ENCODE peak calls at places on chromosomes 1 and 21, in five cellular contexts. One of them, this sample, is unnamed. For H3K4me1, the result is how much of the 10 kb centered on the place peaks cover.

GRCh38 chr1:226148121-226148648 is 38.4 kb downstream of the ACBD3 start:
- DNase-seq in body of pancreas: no peak
- DNase-seq in PC-3: no peak
- DNase-seq in endodermal cell: no peak
- DNase-seq in ovary: no peak
- DNase-seq in this sample: no peak

GRCh38 chr1:23555949-23556640 is 3.2 kb downstream of the ID3 start:
- DNase-seq in body of pancreas: peak
- DNase-seq in PC-3: peak
- DNase-seq in endodermal cell: peak
- DNase-seq in ovary: peak
- DNase-seq in this sample: no peak

GRCh38 chr1:81695741-81696140 is 105.0 kb upstream of the ADGRL2 start:
- DNase-seq in body of pancreas: no peak
- DNase-seq in PC-3: peak
- DNase-seq in endodermal cell: no peak
- DNase-seq in ovary: no peak
- DNase-seq in this sample: no peak

GRCh38 chr1:157092831-157093230 is 6.8 kb downstream of the ETV3L start:
- DNase-seq in body of pancreas: no peak
- DNase-seq in PC-3: no peak
- DNase-seq in endodermal cell: no peak
- DNase-seq in ovary: peak
- DNase-seq in this sample: no peak

GRCh38 chr1:53715478-53715877 is 23.5 kb downstream of the GLIS1 start:
- DNase-seq in body of pancreas: no peak
- DNase-seq in PC-3: peak
- DNase-seq in endodermal cell: peak
- DNase-seq in ovary: no peak
- DNase-seq in this sample: no peak

GRCh38 chr1:61124078-61124477 is 41.7 kb downstream of the NFIA start:
- DNase-seq in body of pancreas: no peak
- DNase-seq in PC-3: no peak
- DNase-seq in endodermal cell: no peak
- DNase-seq in ovary: no peak
- DNase-seq in this sample: no peak

GRCh38 chr1:228082975-228083870 is 715 bp downstream of the ARF1 start:
- DNase-seq in body of pancreas: peak
- DNase-seq in PC-3: peak
- DNase-seq in endodermal cell: peak
- DNase-seq in ovary: peak
- DNase-seq in this sample: no peak

GRCh38 chr1:41537257-41537656 is 52.8 kb upstream of the EDN2 start:
- DNase-seq in body of pancreas: no peak
- DNase-seq in PC-3: no peak
- DNase-seq in endodermal cell: no peak
- DNase-seq in ovary: peak
- DNase-seq in this sample: no peak

GRCh38 chr21:14688412-14688811 is 142.3 kb upstream of the SAMSN1 start:
- DNase-seq in body of pancreas: no peak
- DNase-seq in PC-3: no peak
- DNase-seq in endodermal cell: no peak
- DNase-seq in ovary: no peak
- DNase-seq in this sample: no peak

GRCh38 chr1:213564215-213564659 is 423.5 kb upstream of the PROX1 start:
- DNase-seq in body of pancreas: peak
- DNase-seq in PC-3: peak
- DNase-seq in endodermal cell: peak
- DNase-seq in ovary: no peak
- DNase-seq in this sample: no peak

GRCh38 chr21:23695449-23695848 is 1911.8 kb downstream of the MRPL39 start:
- DNase-seq in body of pancreas: no peak
- DNase-seq in PC-3: no peak
- DNase-seq in endodermal cell: no peak
- DNase-seq in ovary: no peak
- DNase-seq in this sample: no peak

GRCh38 chr1:8836228-8836627 is 18.8 kb upstream of the RERE start:
- DNase-seq in body of pancreas: no peak
- DNase-seq in PC-3: no peak
- DNase-seq in endodermal cell: no peak
- DNase-seq in ovary: no peak
- DNase-seq in this sample: no peak

GRCh38 chr1:11784993-11785769 is 20.6 kb downstream of the MTHFR start:
- DNase-seq in body of pancreas: peak
- DNase-seq in PC-3: peak
- DNase-seq in endodermal cell: peak
- DNase-seq in ovary: peak
- DNase-seq in this sample: no peak

GRCh38 chr1:53321776-53322602 is 5.9 kb downstream of the LRP8 start:
- DNase-seq in body of pancreas: no peak
- DNase-seq in PC-3: no peak
- DNase-seq in endodermal cell: peak
- DNase-seq in ovary: no peak
- DNase-seq in this sample: no peak

GRCh38 chr1:236018885-236019453 is 45.9 kb downstream of the NID1 start:
- DNase-seq in body of pancreas: peak
- DNase-seq in PC-3: no peak
- DNase-seq in endodermal cell: no peak
- DNase-seq in ovary: peak
- DNase-seq in this sample: peak

GRCh38 chr1:53890522-53890941 is 935 bp upstream of the YIPF1 start:
- DNase-seq in body of pancreas: no peak
- DNase-seq in PC-3: no peak
- DNase-seq in endodermal cell: peak
- DNase-seq in ovary: no peak
- DNase-seq in this sample: no peak

GRCh38 chr1:41073971-41074370 is 52.4 kb upstream of the SLFNL1 start:
- DNase-seq in body of pancreas: no peak
- DNase-seq in PC-3: peak
- DNase-seq in endodermal cell: no peak
- DNase-seq in ovary: no peak
- DNase-seq in this sample: no peak

GRCh38 chr1:231162970-231163830 is 1.3 kb downstream of the TRIM67 start:
- DNase-seq in body of pancreas: no peak
- DNase-seq in PC-3: no peak
- DNase-seq in endodermal cell: peak
- DNase-seq in ovary: no peak
- DNase-seq in this sample: no peak

GRCh38 chr1:61825398-61825797 is 83.1 kb downstream of the PATJ start:
- DNase-seq in body of pancreas: no peak
- DNase-seq in PC-3: no peak
- DNase-seq in endodermal cell: no peak
- DNase-seq in ovary: no peak
- DNase-seq in this sample: no peak

GRCh38 chr1:18945401-18945849 is 11.1 kb downstream of the IFFO2 start:
- DNase-seq in body of pancreas: no peak
- DNase-seq in PC-3: no peak
- DNase-seq in endodermal cell: peak
- DNase-seq in ovary: no peak
- DNase-seq in this sample: no peak

GRCh38 chr21:34511787-34512451 is at the start of gene KCNE1:
- DNase-seq in body of pancreas: no peak
- DNase-seq in PC-3: no peak
- DNase-seq in endodermal cell: no peak
- DNase-seq in ovary: no peak
- DNase-seq in this sample: no peak

GRCh38 chr1:223683586-223684487 is 18.3 kb upstream of the CAPN8 start:
- DNase-seq in body of pancreas: peak
- DNase-seq in PC-3: peak
- DNase-seq in endodermal cell: peak
- DNase-seq in ovary: peak
- DNase-seq in this sample: no peak

GRCh38 chr21:46122241-46122671 is 24.3 kb downstream of the COL6A2 start:
- DNase-seq in body of pancreas: peak
- DNase-seq in PC-3: peak
- DNase-seq in endodermal cell: no peak
- DNase-seq in ovary: peak
- DNase-seq in this sample: no peak
- H3K4me1 ChIP-seq in body of pancreas: under half
- H3K4me1 ChIP-seq in PC-3: under half
- H3K4me1 ChIP-seq in endodermal cell: under half
- H3K4me1 ChIP-seq in ovary: under half
- H3K4me1 ChIP-seq in this sample: under half

DNA sequence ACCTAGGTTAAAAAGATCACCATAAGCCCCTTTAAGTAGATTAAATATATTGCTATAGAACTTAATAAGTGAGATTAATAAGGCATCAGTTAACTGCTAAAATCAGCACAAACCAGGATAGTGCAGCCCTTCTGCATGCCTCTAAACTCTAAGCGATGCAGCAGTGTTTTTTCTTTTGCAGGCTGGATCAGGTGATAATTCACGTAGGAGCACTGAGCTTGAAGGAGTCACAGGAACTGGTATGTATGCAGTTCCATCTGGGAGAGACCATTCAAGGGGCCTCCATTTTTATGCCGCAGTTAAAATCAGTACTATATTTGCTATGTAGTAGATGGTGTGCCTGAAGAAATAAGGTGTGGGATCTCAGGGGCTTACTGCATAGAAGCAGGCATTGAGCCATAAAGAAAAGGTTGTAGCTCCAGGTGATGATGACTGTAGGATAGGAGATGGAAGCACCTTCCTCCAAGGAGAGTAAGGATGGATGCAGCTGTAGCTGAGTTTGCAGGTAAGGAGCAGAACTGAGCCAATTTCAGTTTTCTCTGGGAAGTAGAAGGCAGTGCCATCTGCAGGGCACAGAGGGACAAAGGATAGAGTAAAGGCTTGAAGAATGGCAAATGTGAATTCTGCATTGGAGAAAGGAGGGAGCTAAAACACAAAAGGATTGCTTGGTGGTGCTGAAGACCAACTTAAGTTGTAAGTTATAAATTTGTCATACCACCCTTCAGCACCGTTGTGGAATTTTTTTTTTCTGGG is 22.6 kb downstream of the NPL start:
- DNase-seq in body of pancreas: no peak
- DNase-seq in PC-3: no peak
- DNase-seq in endodermal cell: no peak
- DNase-seq in ovary: no peak
- DNase-seq in this sample: no peak
- TF ChIP-seq CTCF in body of pancreas: no peak
- TF ChIP-seq CTCF in PC-3: peak
- TF ChIP-seq CTCF in endodermal cell: peak
- TF ChIP-seq CTCF in ovary: no peak
- TF ChIP-seq CTCF in this sample: no peak

GRCh38 chr1:1573843-1574720 is 581 bp downstream of the SSU72 start:
- DNase-seq in body of pancreas: peak
- DNase-seq in PC-3: peak
- DNase-seq in endodermal cell: peak
- DNase-seq in ovary: no peak
- DNase-seq in this sample: no peak
- H3K4me1 ChIP-seq in body of pancreas: under half
- H3K4me1 ChIP-seq in PC-3: under half
- H3K4me1 ChIP-seq in endodermal cell: under half
- H3K4me1 ChIP-seq in ovary: under half
- H3K4me1 ChIP-seq in this sample: half or more

GRCh38 chr1:33007190-33008050 is 29.3 kb downstream of the AK2 start:
- DNase-seq in body of pancreas: no peak
- DNase-seq in PC-3: peak
- DNase-seq in endodermal cell: peak
- DNase-seq in ovary: no peak
- DNase-seq in this sample: no peak
- TF ChIP-seq CTCF in body of pancreas: no peak
- TF ChIP-seq CTCF in PC-3: peak
- TF ChIP-seq CTCF in endodermal cell: peak
- TF ChIP-seq CTCF in ovary: peak
- TF ChIP-seq CTCF in this sample: no peak

DNA sequence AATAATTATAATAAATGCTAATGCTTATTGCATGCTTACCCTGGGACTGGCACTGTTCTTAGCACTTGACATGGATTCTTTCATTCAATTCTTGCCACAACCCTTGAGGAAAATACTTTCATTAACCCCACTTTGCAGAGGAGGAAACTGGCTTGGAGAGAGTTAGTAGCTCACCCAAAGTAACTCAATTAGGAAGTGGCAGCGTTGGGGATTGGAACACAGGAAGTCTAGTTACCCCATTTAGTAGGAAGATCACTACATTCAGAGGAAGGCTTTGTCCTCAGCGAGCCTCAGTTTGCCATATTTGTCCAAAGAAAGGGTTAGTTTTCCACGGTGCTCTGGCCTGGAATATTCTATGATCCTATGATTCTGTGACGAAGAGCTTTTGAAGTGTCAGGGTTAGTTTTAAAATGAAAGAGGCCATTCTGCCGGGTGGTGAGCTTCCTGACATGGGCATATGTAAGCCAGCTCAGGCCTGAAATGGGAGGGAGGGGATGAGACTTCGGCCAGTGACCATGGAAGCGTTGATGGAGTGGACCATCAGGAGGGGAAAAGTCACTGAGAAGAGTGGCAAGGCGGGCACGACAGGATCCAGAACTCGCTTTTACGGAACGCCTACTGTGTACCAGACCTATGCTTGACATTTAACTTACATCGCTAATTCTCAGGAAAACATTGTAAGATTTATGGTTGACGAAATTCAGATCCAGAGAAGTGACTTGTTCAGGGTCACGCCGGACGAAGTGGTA is 28.2 kb upstream of the EPB41 start:
- DNase-seq in body of pancreas: no peak
- DNase-seq in PC-3: no peak
- DNase-seq in endodermal cell: peak
- DNase-seq in ovary: no peak
- DNase-seq in this sample: no peak
- H3K4me1 ChIP-seq in body of pancreas: half or more
- H3K4me1 ChIP-seq in PC-3: under half
- H3K4me1 ChIP-seq in endodermal cell: under half
- H3K4me1 ChIP-seq in ovary: under half
- H3K4me1 ChIP-seq in this sample: half or more

DNA sequence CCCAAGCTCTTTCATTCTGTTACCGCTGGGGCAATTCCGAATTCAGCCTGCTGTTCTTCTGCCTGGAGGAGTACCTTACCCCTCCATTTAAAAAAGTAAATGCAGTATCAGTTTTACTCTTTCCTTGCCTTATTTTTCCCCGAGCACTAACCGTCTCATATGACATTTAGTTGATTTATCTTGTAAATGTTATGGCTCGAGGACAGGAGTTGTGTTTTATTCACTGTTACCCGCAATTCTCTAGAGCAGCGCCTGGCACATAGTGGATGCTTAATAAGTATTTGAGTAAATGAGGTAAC is 425 bp upstream of the TADA1 start:
- DNase-seq in body of pancreas: no peak
- DNase-seq in PC-3: no peak
- DNase-seq in endodermal cell: no peak
- DNase-seq in ovary: no peak
- DNase-seq in this sample: no peak
- TF ChIP-seq CTCF in body of pancreas: peak
- TF ChIP-seq CTCF in PC-3: peak
- TF ChIP-seq CTCF in endodermal cell: peak
- TF ChIP-seq CTCF in ovary: peak
- TF ChIP-seq CTCF in this sample: no peak